ENCODE peak calls at places on chromosomes 1 and 21, in seven cellular contexts. E is BE2C, T is prostate gland, N is small intestine, C is left ventricle myocardium inferior, F is left lung, Y is uterus. P is an unnamed sample.

GRCh38 chr1:20385630-20386029 is 95.0 kb downstream of the VWA5B1 start:
- DNase-seq in C (no peak), N (no peak), F (peak; percentile 12), T (no peak), Y (no peak), E (no peak), P (no peak)

GRCh38 chr1:222521299-222522104 is 26.4 kb downstream of the HHIPL2 start:
- DNase-seq in F (no peak), Y (no peak), T (no peak), E (no peak), C (no peak), N (no peak), P (no peak)

GRCh38 chr1:40919475-40920011 is 57.4 kb upstream of the CITED4 start:
- DNase-seq in C (no peak), Y (no peak), N (peak; percentile 4), E (no peak), T (peak; percentile 57), F (no peak), P (no peak)

GRCh38 chr1:17466359-17466758 is 26.9 kb upstream of the RCC2 start:
- DNase-seq in E (no peak), Y (no peak), C (no peak), N (no peak), T (no peak), F (no peak), P (no peak)

GRCh38 chr1:92442351-92442750 is 44.4 kb downstream of the GFI1 start:
- DNase-seq in N (no peak), Y (no peak), F (no peak), T (no peak), C (no peak), E (no peak), P (no peak)

GRCh38 chr1:218164111-218164929 is 120.8 kb upstream of the RRP15 start:
- DNase-seq in T (peak; percentile 50), E (peak; percentile 12), F (no peak), N (peak; percentile 70), Y (no peak), C (peak; percentile 28), P (no peak)

GRCh38 chr1:75796376-75797272 is at the start of gene MSH4:
- DNase-seq in C (no peak), Y (no peak), E (peak; percentile 57), T (no peak), N (no peak), F (no peak), P (peak; percentile 30)

GRCh38 chr1:8663915-8664331 is 153.5 kb downstream of the RERE start:
- DNase-seq in Y (peak; percentile 37), N (peak; percentile 76), F (no peak), C (no peak), E (peak; percentile 4), T (no peak), P (no peak)

GRCh38 chr1:156707027-156707426 is 1.6 kb upstream of the CRABP2 start:
- DNase-seq in T (no peak), E (no peak), N (no peak), C (no peak), F (no peak), Y (no peak), P (no peak)

GRCh38 chr1:21162740-21163464 is 13.8 kb downstream of the EIF4G3 start:
- DNase-seq in N (no peak), Y (no peak), F (no peak), C (no peak), E (no peak), T (no peak), P (no peak)

GRCh38 chr21:43716376-43717165 is 2.4 kb upstream of the PDXK start:
- DNase-seq in T (no peak), Y (no peak), F (no peak), N (no peak), C (no peak), E (no peak), P (no peak)

GRCh38 chr1:88191917-88192316 is 492.2 kb upstream of the PKN2 start:
- DNase-seq in E (no peak), F (no peak), Y (no peak), T (no peak), C (no peak), N (no peak), P (no peak)

GRCh38 chr1:116502915-116503314 is 67.9 kb downstream of the CD58 start:
- DNase-seq in N (no peak), T (no peak), Y (no peak), E (no peak), F (no peak), C (no peak), P (no peak)

GRCh38 chr1:110098222-110099026 is 13.8 kb upstream of the UBL4B start:
- DNase-seq in T (no peak), E (no peak), N (no peak), Y (no peak), F (no peak), C (no peak), P (peak; percentile 51)

GRCh38 chr1:199546323-199546722 is 481.2 kb upstream of the NR5A2 start:
- DNase-seq in E (no peak), T (no peak), C (no peak), N (no peak), Y (no peak), F (no peak), P (no peak)

GRCh38 chr1:199550384-199551067 is 477.0 kb upstream of the NR5A2 start:
- DNase-seq in F (no peak), T (no peak), C (no peak), N (no peak), E (no peak), Y (no peak), P (no peak)

GRCh38 chr1:199549424-199549823 is 478.1 kb upstream of the NR5A2 start:
- DNase-seq in N (no peak), E (no peak), Y (no peak), F (no peak), T (no peak), C (no peak), P (no peak)

DNA sequence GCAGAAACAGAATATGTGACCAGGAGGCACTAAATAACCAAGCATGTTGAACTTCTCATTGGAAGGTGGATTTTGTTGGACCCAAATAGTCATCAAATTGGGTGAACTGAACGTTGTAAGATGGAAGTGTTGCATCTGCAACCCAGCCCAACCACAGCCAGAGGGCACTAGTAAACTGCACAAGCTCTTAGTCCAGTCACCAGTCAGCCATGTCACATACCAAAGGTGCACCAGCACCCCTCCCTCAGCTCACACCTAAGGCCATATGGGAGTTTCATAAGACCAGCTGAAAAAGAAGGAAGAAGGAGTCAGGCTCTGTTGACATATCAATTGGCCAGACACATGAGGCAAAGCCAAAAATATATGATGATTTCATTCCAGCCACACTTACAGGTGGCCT is 481.7 kb upstream of the NR5A2 start:
- DNase-seq in C (no peak), E (peak; percentile 48), T (no peak), F (no peak), N (peak; percentile 14), Y (no peak), P (no peak)
- H3K4me3 ChIP-seq in C (no peak overlapping the region), E (no peak overlapping the region), T (no peak overlapping the region), F (no peak overlapping the region), N (no peak overlapping the region), Y (no peak overlapping the region), P (no peak overlapping the region)

GRCh38 chr1:32181065-32181464 is 1.6 kb downstream of the TXLNA start:
- DNase-seq in N (no peak), F (no peak), Y (no peak), E (no peak), C (no peak), T (no peak), P (no peak)

GRCh38 chr1:32179443-32180185 is at the start of gene TXLNA:
- DNase-seq in T (peak; percentile 90), E (peak; percentile 89), F (peak; percentile 95), Y (peak; percentile 94), C (peak; percentile 97), N (peak; percentile 93), P (peak; percentile 99)

GRCh38 chr1:32181563-32181962 is 2.1 kb downstream of the TXLNA start:
- DNase-seq in C (no peak), Y (no peak), T (no peak), N (no peak), F (no peak), E (no peak), P (no peak)

GRCh38 chr1:32180186-32181060 is 948 bp downstream of the TXLNA start:
- DNase-seq in F (peak; percentile 52), N (peak; percentile 37), Y (peak; percentile 47), C (peak; percentile 53), T (peak; percentile 31), E (peak; percentile 57), P (peak; percentile 65)

GRCh38 chr1:32182060-32182459 is 2.6 kb downstream of the TXLNA start:
- DNase-seq in Y (no peak), F (no peak), E (no peak), N (no peak), T (no peak), C (no peak), P (no peak)
- H3K4me3 ChIP-seq in Y (no peak overlapping the region), F (no peak overlapping the region), E (no peak overlapping the region), N (no peak overlapping the region), T (no peak overlapping the region), C (peak overlapping the region; percentile 73), P (peak overlapping the region; percentile 77)

GRCh38 chr1:185157599-185158469 is 867 bp downstream of the SWT1 start:
- DNase-seq in T (peak; percentile 20), F (no peak), Y (no peak), E (no peak), N (peak; percentile 79), C (no peak), P (peak; percentile 30)

GRCh38 chr1:185156854-185157598 is at the start of the genes SWT1 and TRMT1L:
- DNase-seq in F (peak; percentile 99), N (peak; percentile 100), C (peak; percentile 100), T (peak; percentile 100), Y (peak; percentile 100), E (peak; percentile 99), P (peak; percentile 94)

GRCh38 chr1:185156321-185156853 is 366 bp downstream of the TRMT1L start:
- DNase-seq in F (no peak), T (no peak), E (no peak), C (no peak), Y (no peak), N (peak; percentile 38), P (no peak)

GRCh38 chr1:185159966-185160365 is 3.0 kb downstream of the SWT1 start:
- DNase-seq in F (no peak), T (no peak), C (no peak), N (no peak), Y (no peak), E (no peak), P (no peak)

GRCh38 chr1:185158806-185159205 is 1.8 kb downstream of the SWT1 start:
- DNase-seq in Y (peak; percentile 25), N (peak; percentile 27), F (no peak), T (no peak), C (no peak), E (no peak), P (no peak)
- H3K4me3 ChIP-seq in Y (no peak overlapping the region), N (no peak overlapping the region), F (no peak overlapping the region), T (no peak overlapping the region), C (peak overlapping the region; percentile 79), E (no peak overlapping the region), P (no peak overlapping the region)

DNA sequence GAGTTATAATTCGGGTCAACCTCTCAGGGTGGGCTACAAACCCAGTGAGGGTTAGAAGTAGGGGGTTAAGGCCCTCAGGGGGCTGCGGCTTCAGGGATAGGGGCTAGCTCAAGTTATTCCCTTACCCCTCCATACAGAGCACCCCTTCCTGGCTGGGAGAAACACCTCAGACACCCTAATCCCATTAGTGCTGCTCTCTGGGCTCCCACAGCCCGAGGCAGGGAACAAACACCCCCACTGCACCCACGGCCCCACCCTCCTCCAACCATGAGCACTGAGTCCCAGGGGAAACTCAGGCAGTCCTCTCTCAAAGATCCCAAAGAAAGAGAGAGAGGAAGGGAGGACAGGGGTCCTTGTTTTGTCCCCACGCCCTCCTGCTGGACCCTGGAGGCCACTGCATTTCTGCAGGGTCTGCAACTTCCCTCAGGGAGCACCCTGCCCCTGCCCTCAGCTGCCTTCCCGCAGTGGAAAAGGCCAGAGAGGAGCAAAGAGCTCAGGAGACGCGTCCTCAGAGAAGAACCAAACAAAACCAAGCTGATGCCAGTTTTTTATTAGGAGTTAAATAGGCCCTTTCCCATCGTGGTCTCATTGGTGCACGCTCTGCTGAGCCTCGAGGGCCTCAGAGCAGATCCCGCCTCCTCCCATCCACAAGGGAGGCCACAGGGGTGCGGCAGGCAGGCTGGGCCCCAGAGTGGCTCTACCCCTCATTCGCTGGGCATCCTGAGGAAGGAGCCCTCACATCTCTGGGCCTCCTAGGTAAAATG is 1.4 kb upstream of the S100A4 start:
- DNase-seq in Y (peak; percentile 17), E (no peak), C (no peak), N (no peak), T (no peak), F (no peak), P (no peak)
- H3K4me3 ChIP-seq in Y (no peak overlapping the region), E (no peak overlapping the region), C (no peak overlapping the region), N (no peak overlapping the region), T (no peak overlapping the region), F (no peak overlapping the region), P (no peak overlapping the region)